ENCODE peak calls at places on chromosomes 16 and 17, in ten cellular contexts. N, S, L, Z, U, J, M, C, B and G are unnamed samples.
A peak's percentile ranks its signal among the peaks of the same experiment; 100 is the strongest.

GRCh38 chr17:17350491-17351355 is 47.5 kb downstream of the NT5M start:
- DNase-seq in U (no peak), B (peak; percentile 82), M (peak; percentile 21), N (peak; percentile 16), S (peak; percentile 22), C (no peak), J (no peak), Z (peak; percentile 87), L (no peak), G (peak; percentile 61)

GRCh38 chr16:56263711-56264608 is 72.7 kb downstream of the GNAO1 start:
- DNase-seq in M (no peak), C (no peak), S (no peak), U (no peak), N (no peak), B (no peak), L (no peak), J (peak; percentile 34), Z (no peak), G (no peak)

GRCh38 chr16:58087209-58087913 is 41.8 kb downstream of the CFAP20 start:
- DNase-seq in N (no peak), M (no peak), Z (no peak), J (no peak), L (no peak), B (no peak), S (no peak), C (no peak), U (no peak), G (no peak)

GRCh38 chr17:31499771-31500554 is 108.5 kb downstream of the RAB11FIP4 start:
- DNase-seq in C (peak; percentile 57), S (peak; percentile 37), N (peak; percentile 42), M (peak; percentile 24), U (no peak), J (peak; percentile 68), B (peak; percentile 59), Z (peak; percentile 84), L (peak; percentile 70), G (no peak)

GRCh38 chr17:18951941-18952842 is at the start of gene SLC5A10:
- DNase-seq in J (no peak), L (no peak), N (peak; percentile 63), M (no peak), Z (peak; percentile 85), B (no peak), S (no peak), C (no peak), U (no peak), G (peak; percentile 58)

GRCh38 chr16:74743668-74744299 is 30.8 kb downstream of the FA2H start:
- DNase-seq in Z (no peak), L (no peak), C (no peak), J (no peak), S (peak; percentile 68), N (peak; percentile 98), U (no peak), M (peak; percentile 35), B (peak; percentile 95), G (peak; percentile 80)

GRCh38 chr16:85541181-85541580 is 71.9 kb upstream of the GSE1 start:
- DNase-seq in S (no peak), N (no peak), L (no peak), J (no peak), B (no peak), U (no peak), C (no peak), M (no peak), Z (no peak), G (no peak)

GRCh38 chr17:40417258-40417608 is 463 bp downstream of the TOP2A start:
- DNase-seq in B (no peak), J (no peak), N (no peak), L (no peak), Z (peak; percentile 83), C (no peak), M (no peak), U (no peak), S (no peak), G (no peak)

GRCh38 chr16:85947511-85948509 is 48.8 kb downstream of the IRF8 start:
- DNase-seq in N (no peak), B (no peak), J (no peak), Z (no peak), S (no peak), C (peak; percentile 59), M (no peak), U (peak; percentile 17), L (peak; percentile 48), G (no peak)